ENCODE peak calls at places on chromosome 10, in ten cellular contexts. R is H9, F is fibroblast of lung, Q is dorsolateral prefrontal cortex, Z is cardiac muscle cell, K is ovary, J is tibial nerve, U is lung, D is mesendoderm, V is heart right ventricle. O is an unnamed sample.

GRCh38 chr10:4450981-4451501 is 375.0 kb upstream of the AKR1E2 start:
- DNase-seq in R (no peak), F (peak; percentile 82), Q (no peak), Z (peak; percentile 85), K (no peak), J (no peak), U (no peak), D (peak; percentile 71), V (no peak), O (no peak)

GRCh38 chr10:5094265-5095205 is at the start of gene AKR1C3:
- DNase-seq in R (peak; percentile 60), F (peak; percentile 84), Q (no peak), Z (peak; percentile 88), K (no peak), J (no peak), U (no peak), D (peak; percentile 84), V (peak; percentile 9), O (no peak)

GRCh38 chr10:80425901-80426300 is 17.6 kb downstream of the PRXL2A start:
- DNase-seq in R (no peak), F (no peak), Q (no peak), Z (no peak), K (no peak), J (no peak), U (no peak), D (no peak), V (no peak), O (no peak)

GRCh38 chr10:108783897-108784296 is 1139.4 kb downstream of the XPNPEP1 start:
- DNase-seq in R (peak; percentile 58), F (peak; percentile 36), Q (no peak), Z (peak; percentile 56), K (no peak), J (no peak), U (peak; percentile 39), D (peak; percentile 89), V (no peak), O (no peak)

GRCh38 chr10:16816142-16816541 is 1.1 kb downstream of the RSU1 start:
- DNase-seq in R (no peak), F (peak; percentile 11), Q (no peak), Z (no peak), K (no peak), J (no peak), U (no peak), D (peak; percentile 12), V (no peak), O (no peak)

GRCh38 chr10:76640765-76641164 is 996.8 kb downstream of the KCNMA1 start:
- DNase-seq in R (no peak), F (peak; percentile 79), Q (no peak), Z (no peak), K (no peak), J (no peak), U (no peak), D (no peak), V (no peak), O (no peak)

GRCh38 chr10:96124230-96125141 is 5.6 kb upstream of the ZNF518A start:
- DNase-seq in R (peak; percentile 78), F (peak; percentile 59), Q (no peak), Z (peak; percentile 83), K (no peak), J (no peak), U (peak; percentile 50), D (peak; percentile 88), V (no peak), O (no peak)

GRCh38 chr10:127833804-127834203 is 58.9 kb downstream of the CLRN3 start:
- DNase-seq in R (no peak), F (no peak), Q (no peak), Z (no peak), K (no peak), J (no peak), U (no peak), D (no peak), V (no peak), O (no peak)

GRCh38 chr10:43623351-43623750 is 17.1 kb downstream of the ZNF485 start:
- DNase-seq in R (no peak), F (peak; percentile 35), Q (no peak), Z (peak; percentile 14), K (no peak), J (no peak), U (no peak), D (no peak), V (no peak), O (no peak)

GRCh38 chr10:100248820-100249219 is 18.6 kb downstream of the CWF19L1 start:
- DNase-seq in R (no peak), F (no peak), Q (no peak), Z (no peak), K (no peak), J (no peak), U (no peak), D (no peak), V (no peak), O (no peak)

GRCh38 chr10:27771231-27771630 is 25.6 kb upstream of the MKX start:
- DNase-seq in R (no peak), F (no peak), Q (no peak), Z (no peak), K (no peak), J (no peak), U (no peak), D (peak; percentile 68), V (no peak), O (no peak)

GRCh38 chr10:12839349-12839927 is 162.1 kb downstream of the CCDC3 start:
- DNase-seq in R (no peak), F (no peak), Q (no peak), Z (no peak), K (no peak), J (no peak), U (no peak), D (no peak), V (no peak), O (no peak)

DNA sequence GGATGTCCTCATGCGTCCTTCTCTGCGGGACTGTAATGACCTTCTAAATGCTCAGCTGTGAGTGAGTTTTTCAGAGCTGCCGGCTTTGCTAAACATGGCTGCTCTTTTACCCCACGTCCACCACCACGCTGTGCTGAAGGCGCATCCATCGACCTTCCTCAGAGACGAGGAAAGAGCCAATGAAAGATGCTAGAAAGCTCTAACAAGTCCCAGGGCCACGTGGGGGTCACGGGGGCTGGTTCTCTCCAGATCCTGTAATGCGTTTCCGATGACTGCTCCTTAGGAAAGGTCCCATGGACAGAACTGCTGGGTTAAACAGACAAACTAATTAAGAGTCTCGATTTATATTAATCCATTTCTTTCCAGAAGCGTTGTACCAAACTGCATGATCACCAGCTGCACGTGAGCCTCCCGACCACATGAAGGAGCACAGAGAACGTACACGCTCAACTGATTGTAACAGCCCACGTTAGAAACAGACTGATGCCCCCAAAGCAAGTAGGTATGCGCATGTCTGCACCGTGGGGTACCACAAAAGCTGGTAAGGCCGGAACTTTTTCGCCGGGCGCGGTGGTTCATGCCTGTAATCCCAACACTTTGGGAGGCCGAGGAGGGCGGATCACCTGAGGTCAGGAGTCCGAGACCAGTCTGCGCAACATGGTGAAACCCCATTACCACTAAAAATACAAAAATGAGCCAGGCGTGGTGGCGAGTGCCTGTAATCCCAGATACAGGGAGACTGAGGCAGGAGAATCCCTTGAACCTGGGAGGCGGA is 109.6 kb downstream of the TCERG1L start:
- DNase-seq in R (peak; percentile 15), F (no peak), Q (no peak), Z (no peak), K (no peak), J (no peak), U (no peak), D (no peak), V (no peak), O (no peak)
- H3K27ac ChIP-seq in R (no peak overlapping the region), F (no peak overlapping the region), Q (no peak overlapping the region), Z (no peak overlapping the region), K (no peak overlapping the region), J (no peak overlapping the region), U (no peak overlapping the region), D (no peak overlapping the region), V (no peak overlapping the region), O (no peak overlapping the region)

GRCh38 chr10:103995134-103995533 is 28.2 kb downstream of the SLK start:
- DNase-seq in R (no peak), F (no peak), Q (no peak), Z (no peak), K (no peak), J (no peak), U (no peak), D (no peak), V (no peak), O (no peak)

GRCh38 chr10:103986360-103986759 is 19.4 kb downstream of the SLK start:
- DNase-seq in R (no peak), F (no peak), Q (no peak), Z (no peak), K (no peak), J (no peak), U (no peak), D (no peak), V (no peak), O (no peak)

GRCh38 chr10:103985726-103986125 is 18.8 kb downstream of the SLK start:
- DNase-seq in R (no peak), F (peak; percentile 61), Q (no peak), Z (no peak), K (no peak), J (no peak), U (no peak), D (no peak), V (no peak), O (no peak)

GRCh38 chr10:103991393-103992128 is 24.6 kb downstream of the SLK start:
- DNase-seq in R (no peak), F (no peak), Q (no peak), Z (no peak), K (no peak), J (no peak), U (no peak), D (no peak), V (no peak), O (no peak)

GRCh38 chr10:103990170-103990930 is 23.4 kb downstream of the SLK start:
- DNase-seq in R (no peak), F (no peak), Q (no peak), Z (no peak), K (no peak), J (no peak), U (no peak), D (no peak), V (no peak), O (no peak)
- H3K27ac ChIP-seq in R (no peak overlapping the region), F (no peak overlapping the region), Q (no peak overlapping the region), Z (no peak overlapping the region), K (no peak overlapping the region), J (no peak overlapping the region), U (no peak overlapping the region), D (no peak overlapping the region), V (no peak overlapping the region), O (no peak overlapping the region)

GRCh38 chr10:61031341-61031740 is 87.4 kb upstream of the RHOBTB1 start:
- DNase-seq in R (no peak), F (no peak), Q (no peak), Z (no peak), K (no peak), J (no peak), U (no peak), D (no peak), V (no peak), O (no peak)
- H3K27ac ChIP-seq in R (no peak overlapping the region), F (no peak overlapping the region), Q (no peak overlapping the region), Z (no peak overlapping the region), K (no peak overlapping the region), J (no peak overlapping the region), U (no peak overlapping the region), D (no peak overlapping the region), V (no peak overlapping the region), O (no peak overlapping the region)

GRCh38 chr10:59880019-59880717 is 26.2 kb downstream of the CCDC6 start:
- DNase-seq in R (no peak), F (no peak), Q (no peak), Z (no peak), K (no peak), J (no peak), U (no peak), D (no peak), V (no peak), O (no peak)
- H3K27ac ChIP-seq in R (no peak overlapping the region), F (no peak overlapping the region), Q (no peak overlapping the region), Z (no peak overlapping the region), K (no peak overlapping the region), J (no peak overlapping the region), U (no peak overlapping the region), D (no peak overlapping the region), V (no peak overlapping the region), O (no peak overlapping the region)

O was measured in substantia nigra.